ENCODE peak calls at places on chromosome 5, in ten cellular contexts. N is adrenal gland, S is brain microvascular endothelial cell, M is HCT116, H is lower lobe of right lung, Y is PC-3, F is hepatocyte, X is mesendoderm, V is fibroblast of lung, G is psoas muscle. E is an unnamed sample. For H3K36me3, the result is how much of the 10 kb centered on the place peaks cover.

GRCh38 chr5:55456216-55456895 is 78.4 kb downstream of the PLPP1 start:
- DNase-seq in Y (peak), G (no peak), H (no peak), M (no peak), V (peak), F (no peak), S (no peak), X (no peak), N (no peak), E (no peak)

GRCh38 chr5:84058561-84058960 is 326.1 kb downstream of the EDIL3 start:
- DNase-seq in Y (no peak), H (no peak), V (no peak), M (no peak), G (no peak), F (no peak), S (no peak), X (no peak), N (no peak), E (no peak)

GRCh38 chr5:143066556-143067281 is 296.5 kb downstream of the ARHGAP26 start:
- DNase-seq in F (no peak), N (no peak), Y (no peak), M (no peak), G (peak), S (no peak), H (no peak), V (peak), X (no peak), E (no peak)

GRCh38 chr5:176647870-176648466 is 684 bp downstream of the TSPAN17 start:
- DNase-seq in F (peak), V (no peak), X (peak), S (no peak), Y (peak), G (peak), M (no peak), H (peak), N (peak), E (peak)

GRCh38 chr5:178351221-178351825 is 118.7 kb upstream of the PHYKPL start:
- DNase-seq in X (no peak), N (no peak), M (no peak), G (no peak), H (no peak), V (no peak), S (no peak), F (no peak), Y (no peak), E (no peak)

GRCh38 chr5:126988021-126988569 is 42.3 kb downstream of the MARCHF3 start:
- DNase-seq in F (no peak), S (no peak), G (no peak), N (no peak), M (no peak), X (no peak), H (no peak), V (no peak), Y (no peak), E (no peak)

GRCh38 chr5:158943057-158943456 is 156.7 kb downstream of the EBF1 start:
- DNase-seq in M (peak), G (peak), X (no peak), H (no peak), F (peak), N (peak), S (peak), Y (peak), V (peak), E (no peak)

GRCh38 chr5:89513299-89514044 is 630.5 kb upstream of the MEF2C start:
- DNase-seq in S (no peak), H (no peak), X (no peak), N (no peak), G (no peak), F (no peak), Y (no peak), M (no peak), V (no peak), E (no peak)

GRCh38 chr5:62305715-62306493 is at the start of gene KIF2A:
- DNase-seq in S (peak), V (peak), M (peak), H (peak), F (peak), N (peak), Y (peak), G (peak), X (peak), E (peak)

GRCh38 chr5:16791036-16791705 is 144.9 kb downstream of the MYO10 start:
- DNase-seq in M (peak), V (peak), F (peak), H (no peak), X (peak), N (no peak), G (no peak), S (peak), Y (peak), E (no peak)

GRCh38 chr5:8953016-8953415 is 592.9 kb downstream of the SEMA5A start:
- DNase-seq in S (no peak), F (no peak), G (no peak), X (no peak), M (no peak), N (no peak), H (no peak), V (peak), Y (no peak), E (no peak)

GRCh38 chr5:141510850-141511718 is 22.2 kb downstream of the PCDHGC5 start:
- DNase-seq in F (no peak), X (no peak), N (no peak), M (no peak), S (no peak), G (no peak), Y (no peak), V (no peak), H (no peak), E (no peak)
- H3K27ac ChIP-seq in F (no peak), X (no peak), N (peak), M (no peak), S (no peak), G (peak), Y (no peak), V (no peak), H (no peak), E (no peak)

DNA sequence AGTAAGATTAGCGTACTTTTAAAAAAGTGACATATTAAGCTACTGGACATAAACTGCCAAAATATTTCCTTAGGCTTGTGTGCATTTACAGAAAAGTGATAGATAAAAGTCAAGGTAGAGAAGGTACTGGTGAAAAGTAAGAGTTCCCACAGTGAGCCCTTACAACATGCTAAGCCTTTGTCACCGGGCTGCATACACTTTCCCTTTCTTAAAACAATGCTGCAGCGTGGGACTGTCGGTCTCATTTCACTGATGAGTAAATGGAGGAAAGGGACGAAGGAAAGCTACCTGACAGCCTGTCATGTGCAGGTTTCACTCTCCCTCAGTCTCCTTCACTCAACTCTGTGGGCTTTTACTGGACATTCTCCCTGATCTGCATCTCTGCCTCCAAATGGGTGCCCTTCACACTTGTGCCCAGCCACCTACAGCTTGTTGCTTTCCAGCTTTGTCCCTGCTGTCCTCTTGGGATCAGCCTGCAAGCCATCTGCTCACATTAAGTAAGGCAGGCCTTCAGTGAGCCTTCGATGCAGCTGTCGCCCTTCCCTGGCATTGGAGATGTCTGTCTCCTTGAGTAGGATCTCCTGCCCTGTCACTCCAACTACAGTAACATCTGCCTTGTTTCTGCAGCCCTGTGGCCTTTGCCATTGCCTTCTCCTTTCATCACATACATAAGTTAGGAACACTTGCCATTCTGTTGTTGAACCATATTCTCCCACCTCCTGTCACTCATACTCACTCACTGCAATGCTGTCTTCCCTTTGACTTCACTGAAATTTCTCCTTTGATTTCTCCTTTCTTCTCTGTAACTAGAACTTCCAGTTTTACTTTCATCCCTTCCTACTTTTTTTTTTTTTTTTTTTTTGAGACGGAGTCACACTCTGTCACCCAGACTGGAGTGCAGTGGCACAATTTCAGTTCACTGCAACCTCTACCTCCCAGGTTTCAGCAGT is 9.3 kb upstream of the ROPN1L start:
- DNase-seq in X (no peak), G (no peak), H (no peak), S (no peak), Y (no peak), M (no peak), N (no peak), F (no peak), V (no peak), E (no peak)
- H3K36me3 ChIP-seq in X (under half), G (under half), H (half or more), S (under half), Y (half or more), M (under half), N (half or more), F (under half), V (under half), E (under half)

DNA sequence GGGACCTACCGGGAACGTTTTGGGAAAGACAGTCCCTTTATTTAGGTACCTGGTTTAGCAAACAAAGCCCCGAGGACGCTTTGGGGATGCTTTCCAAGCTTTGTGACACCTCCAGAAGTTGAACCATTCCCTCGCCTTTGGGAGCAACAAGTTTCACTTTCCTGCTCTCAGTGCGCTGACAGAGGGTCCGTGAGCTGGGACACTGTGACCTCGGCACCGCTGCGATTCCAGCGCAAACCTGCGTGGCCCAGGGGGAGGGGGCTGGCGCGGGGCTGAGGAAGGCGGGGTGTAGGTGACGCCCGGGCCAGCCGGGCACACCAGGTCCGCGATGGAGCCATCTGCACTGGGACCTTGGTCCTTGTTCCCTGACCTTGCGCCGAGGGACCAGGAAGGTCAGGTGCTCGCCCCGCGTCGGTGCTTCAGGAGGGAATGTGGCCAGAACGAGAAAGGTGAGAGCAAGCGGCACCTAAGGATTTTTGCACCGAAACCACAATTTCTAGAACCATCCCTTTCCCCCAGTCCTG is 724 bp upstream of the NPR3 start:
- DNase-seq in H (no peak), G (peak), X (peak), F (peak), M (no peak), Y (peak), N (peak), V (no peak), S (no peak), E (peak)
- H3K4me3 ChIP-seq in H (peak), G (peak), X (peak), F (peak), M (peak), Y (peak), N (peak), V (peak), S (peak), E (peak)

GRCh38 chr5:1299511-1299850 is 4.6 kb upstream of the TERT start:
- DNase-seq in S (no peak), G (no peak), M (no peak), Y (no peak), X (no peak), N (no peak), H (peak), F (no peak), V (no peak), E (no peak)
- H3K27ac ChIP-seq in S (no peak), G (no peak), M (no peak), Y (no peak), X (no peak), N (no peak), H (no peak), F (no peak), V (no peak), E (no peak)

E was measured in left lung.